ENCODE peak calls at places on chromosomes 4 and X, in six cellular contexts. One of them, this sample, is unnamed.
A peak's percentile ranks its signal among the peaks of the same experiment; 100 is the strongest.

GRCh38 chr4:15778742-15779231 is 659 bp downstream of the CD38 start:
- DNase-seq in endodermal cell: no peak
- DNase-seq in A673: peak; percentile 13
- DNase-seq in left ventricle myocardium inferior: peak; percentile 39
- DNase-seq in fibroblast of lung: no peak
- DNase-seq in neural progenitor cell: no peak
- DNase-seq in this sample: no peak

GRCh38 chr4:129014566-129015509 is 78.5 kb downstream of the SCLT1 start:
- DNase-seq in neural progenitor cell: no peak
- DNase-seq in endodermal cell: no peak
- DNase-seq in fibroblast of lung: no peak
- DNase-seq in left ventricle myocardium inferior: no peak
- DNase-seq in A673: no peak
- DNase-seq in this sample: no peak

GRCh38 chr4:36388710-36389109 is 107.3 kb downstream of the DTHD1 start:
- DNase-seq in A673: no peak
- DNase-seq in endodermal cell: peak; percentile 58
- DNase-seq in neural progenitor cell: peak; percentile 21
- DNase-seq in left ventricle myocardium inferior: no peak
- DNase-seq in fibroblast of lung: no peak
- DNase-seq in this sample: no peak

GRCh38 chr4:174420317-174420716 is 102.0 kb downstream of the HPGD start:
- DNase-seq in neural progenitor cell: no peak
- DNase-seq in left ventricle myocardium inferior: no peak
- DNase-seq in endodermal cell: no peak
- DNase-seq in fibroblast of lung: no peak
- DNase-seq in A673: no peak
- DNase-seq in this sample: no peak

GRCh38 chr4:48139688-48140087 is 5.6 kb upstream of the TXK start:
- DNase-seq in endodermal cell: no peak
- DNase-seq in neural progenitor cell: no peak
- DNase-seq in left ventricle myocardium inferior: no peak
- DNase-seq in fibroblast of lung: peak; percentile 11
- DNase-seq in A673: no peak
- DNase-seq in this sample: no peak

GRCh38 chr4:153530284-153530995 is 64.3 kb downstream of the TMEM131L start:
- DNase-seq in neural progenitor cell: no peak
- DNase-seq in A673: no peak
- DNase-seq in fibroblast of lung: no peak
- DNase-seq in endodermal cell: no peak
- DNase-seq in left ventricle myocardium inferior: no peak
- DNase-seq in this sample: no peak

GRCh38 chrX:73863852-73864251 is 300.9 kb downstream of the CHIC1 start:
- DNase-seq in A673: no peak
- DNase-seq in endodermal cell: no peak
- DNase-seq in left ventricle myocardium inferior: no peak
- DNase-seq in fibroblast of lung: no peak
- DNase-seq in neural progenitor cell: no peak
- DNase-seq in this sample: no peak

GRCh38 chr4:182231503-182231902 is 11.7 kb upstream of the TENM3 start:
- DNase-seq in neural progenitor cell: no peak
- DNase-seq in fibroblast of lung: no peak
- DNase-seq in endodermal cell: no peak
- DNase-seq in left ventricle myocardium inferior: no peak
- DNase-seq in A673: no peak
- DNase-seq in this sample: no peak

DNA sequence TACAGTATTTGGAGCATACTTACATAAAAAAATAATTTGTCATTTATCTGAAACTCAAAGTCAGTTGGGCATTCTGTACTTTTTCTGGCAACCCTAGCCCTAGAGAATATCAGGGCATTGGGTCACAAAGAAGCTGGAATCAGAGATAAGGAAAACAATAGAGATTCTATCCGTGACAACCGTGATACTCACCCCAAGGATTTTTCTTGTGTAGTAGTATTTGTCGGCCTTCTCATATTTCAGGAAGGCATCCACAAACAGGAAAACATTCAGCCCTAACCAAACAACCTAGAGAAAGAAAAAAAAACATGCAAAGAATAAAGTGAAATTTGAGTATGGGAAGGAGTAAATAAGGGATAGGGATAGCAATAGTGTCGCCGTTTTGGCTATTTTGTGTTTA is 3.6 kb downstream of the NOX1 start:
- DNase-seq in fibroblast of lung: no peak
- DNase-seq in endodermal cell: no peak
- DNase-seq in neural progenitor cell: no peak
- DNase-seq in left ventricle myocardium inferior: no peak
- DNase-seq in A673: no peak
- DNase-seq in this sample: no peak
- TF ChIP-seq CTCF in fibroblast of lung: no peak
- TF ChIP-seq CTCF in endodermal cell: no peak
- TF ChIP-seq CTCF in neural progenitor cell: no peak
- TF ChIP-seq CTCF in left ventricle myocardium inferior: no peak
- TF ChIP-seq CTCF in A673: no peak
- TF ChIP-seq CTCF in this sample: no peak

GRCh38 chr4:30461218-30461617 is 259.0 kb upstream of the PCDH7 start:
- DNase-seq in fibroblast of lung: no peak
- DNase-seq in A673: no peak
- DNase-seq in neural progenitor cell: peak; percentile 51
- DNase-seq in endodermal cell: peak; percentile 57
- DNase-seq in left ventricle myocardium inferior: no peak
- DNase-seq in this sample: no peak

DNA sequence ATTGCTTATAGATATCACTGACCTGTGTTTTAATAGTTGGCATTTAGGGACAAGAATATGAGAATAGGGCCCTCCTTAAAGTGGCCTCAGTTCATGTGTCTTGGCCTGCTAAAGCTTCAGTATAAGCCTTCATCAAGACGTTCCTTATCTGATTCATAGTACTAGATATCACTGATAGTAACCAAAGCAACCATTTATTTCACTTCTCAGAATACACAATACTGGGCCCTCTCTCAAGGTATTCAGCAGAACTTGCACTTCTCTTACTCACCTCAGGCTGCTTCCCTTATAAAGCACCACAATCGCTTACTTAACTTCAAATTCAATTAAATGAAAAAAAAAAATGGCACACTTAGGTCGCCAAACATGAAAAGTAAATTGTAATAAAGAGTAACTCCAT is 259.4 kb upstream of the PCDH7 start:
- DNase-seq in endodermal cell: no peak
- DNase-seq in neural progenitor cell: no peak
- DNase-seq in fibroblast of lung: no peak
- DNase-seq in left ventricle myocardium inferior: no peak
- DNase-seq in A673: no peak
- DNase-seq in this sample: no peak
- H3K4me3 ChIP-seq in endodermal cell: no peak overlapping the region
- H3K4me3 ChIP-seq in neural progenitor cell: no peak overlapping the region
- H3K4me3 ChIP-seq in fibroblast of lung: no peak overlapping the region
- H3K4me3 ChIP-seq in left ventricle myocardium inferior: no peak overlapping the region
- H3K4me3 ChIP-seq in A673: no peak overlapping the region
- H3K4me3 ChIP-seq in this sample: no peak overlapping the region

GRCh38 chr4:75557696-75558095 is 1.8 kb downstream of the ODAPH start:
- DNase-seq in neural progenitor cell: no peak
- DNase-seq in fibroblast of lung: no peak
- DNase-seq in A673: no peak
- DNase-seq in left ventricle myocardium inferior: no peak
- DNase-seq in endodermal cell: no peak
- DNase-seq in this sample: no peak

GRCh38 chr4:75552452-75552851 is 3.4 kb upstream of the ODAPH start:
- DNase-seq in endodermal cell: no peak
- DNase-seq in fibroblast of lung: no peak
- DNase-seq in left ventricle myocardium inferior: no peak
- DNase-seq in neural progenitor cell: no peak
- DNase-seq in A673: no peak
- DNase-seq in this sample: no peak

GRCh38 chr4:75555294-75556164 is at the start of gene ODAPH:
- DNase-seq in fibroblast of lung: no peak
- DNase-seq in A673: no peak
- DNase-seq in neural progenitor cell: no peak
- DNase-seq in endodermal cell: peak; percentile 50
- DNase-seq in left ventricle myocardium inferior: no peak
- DNase-seq in this sample: peak; percentile 68
- TF ChIP-seq CTCF in fibroblast of lung: no peak
- TF ChIP-seq CTCF in A673: no peak
- TF ChIP-seq CTCF in neural progenitor cell: no peak
- TF ChIP-seq CTCF in endodermal cell: peak; percentile 58
- TF ChIP-seq CTCF in left ventricle myocardium inferior: no peak
- TF ChIP-seq CTCF in this sample: no peak

GRCh38 chr4:8157496-8157895 is 1.1 kb downstream of the ABLIM2 start:
- DNase-seq in neural progenitor cell: peak; percentile 28
- DNase-seq in A673: peak; percentile 61
- DNase-seq in fibroblast of lung: no peak
- DNase-seq in endodermal cell: no peak
- DNase-seq in left ventricle myocardium inferior: peak; percentile 51
- DNase-seq in this sample: no peak

GRCh38 chr4:8155048-8155447 is 3.6 kb downstream of the ABLIM2 start:
- DNase-seq in endodermal cell: no peak
- DNase-seq in fibroblast of lung: no peak
- DNase-seq in left ventricle myocardium inferior: no peak
- DNase-seq in neural progenitor cell: no peak
- DNase-seq in A673: no peak
- DNase-seq in this sample: no peak

GRCh38 chr4:8155660-8156421 is 2.8 kb downstream of the ABLIM2 start:
- DNase-seq in fibroblast of lung: no peak
- DNase-seq in neural progenitor cell: no peak
- DNase-seq in endodermal cell: no peak
- DNase-seq in A673: no peak
- DNase-seq in left ventricle myocardium inferior: no peak
- DNase-seq in this sample: no peak

GRCh38 chr4:8157944-8158709 is 486 bp downstream of the ABLIM2 start:
- DNase-seq in fibroblast of lung: no peak
- DNase-seq in left ventricle myocardium inferior: no peak
- DNase-seq in neural progenitor cell: no peak
- DNase-seq in A673: no peak
- DNase-seq in endodermal cell: no peak
- DNase-seq in this sample: no peak

DNA sequence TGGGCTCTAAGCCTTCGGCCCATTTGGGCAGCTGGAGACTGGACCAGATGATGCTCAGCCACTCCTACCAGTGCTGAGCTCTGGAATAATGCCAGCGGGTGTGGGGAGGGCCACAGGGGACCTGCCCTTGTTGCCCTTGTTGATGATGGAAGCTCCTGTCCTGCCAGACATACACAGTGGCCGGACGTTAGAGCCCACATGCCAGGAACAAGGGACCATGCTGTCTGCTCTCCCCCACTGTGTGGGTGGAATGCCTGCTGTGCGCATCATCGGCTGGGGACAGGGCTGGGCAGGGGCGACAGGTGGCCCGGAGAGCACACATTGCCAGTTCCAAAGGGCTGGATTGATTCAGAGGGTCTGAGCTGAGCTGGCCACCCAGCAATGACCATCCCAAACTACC is 2.0 kb downstream of the ABLIM2 start:
- DNase-seq in left ventricle myocardium inferior: no peak
- DNase-seq in A673: no peak
- DNase-seq in fibroblast of lung: no peak
- DNase-seq in neural progenitor cell: no peak
- DNase-seq in endodermal cell: no peak
- DNase-seq in this sample: no peak
- H3K4me3 ChIP-seq in left ventricle myocardium inferior: peak overlapping the region; percentile 9
- H3K4me3 ChIP-seq in A673: no peak overlapping the region
- H3K4me3 ChIP-seq in fibroblast of lung: no peak overlapping the region
- H3K4me3 ChIP-seq in neural progenitor cell: no peak overlapping the region
- H3K4me3 ChIP-seq in endodermal cell: no peak overlapping the region
- H3K4me3 ChIP-seq in this sample: no peak overlapping the region

GRCh38 chr4:11495818-11496217 is 67.1 kb upstream of the HS3ST1 start:
- DNase-seq in neural progenitor cell: no peak
- DNase-seq in left ventricle myocardium inferior: no peak
- DNase-seq in fibroblast of lung: no peak
- DNase-seq in endodermal cell: no peak
- DNase-seq in A673: no peak
- DNase-seq in this sample: no peak

GRCh38 chr4:11495291-11495690 is 66.6 kb upstream of the HS3ST1 start:
- DNase-seq in A673: no peak
- DNase-seq in endodermal cell: no peak
- DNase-seq in fibroblast of lung: peak; percentile 80
- DNase-seq in neural progenitor cell: no peak
- DNase-seq in left ventricle myocardium inferior: no peak
- DNase-seq in this sample: peak; percentile 57

GRCh38 chr4:11497972-11498371 is 69.3 kb upstream of the HS3ST1 start:
- DNase-seq in A673: no peak
- DNase-seq in left ventricle myocardium inferior: no peak
- DNase-seq in fibroblast of lung: no peak
- DNase-seq in neural progenitor cell: no peak
- DNase-seq in endodermal cell: no peak
- DNase-seq in this sample: no peak

GRCh38 chr4:11496313-11496956 is 67.7 kb upstream of the HS3ST1 start:
- DNase-seq in A673: no peak
- DNase-seq in fibroblast of lung: no peak
- DNase-seq in endodermal cell: no peak
- DNase-seq in neural progenitor cell: peak; percentile 4
- DNase-seq in left ventricle myocardium inferior: no peak
- DNase-seq in this sample: peak; percentile 18

GRCh38 chr4:11497212-11497806 is 68.6 kb upstream of the HS3ST1 start:
- DNase-seq in left ventricle myocardium inferior: no peak
- DNase-seq in fibroblast of lung: no peak
- DNase-seq in endodermal cell: no peak
- DNase-seq in neural progenitor cell: no peak
- DNase-seq in A673: no peak
- DNase-seq in this sample: no peak
- TF ChIP-seq CTCF in left ventricle myocardium inferior: no peak
- TF ChIP-seq CTCF in fibroblast of lung: no peak
- TF ChIP-seq CTCF in endodermal cell: peak; percentile 35
- TF ChIP-seq CTCF in neural progenitor cell: no peak
- TF ChIP-seq CTCF in A673: no peak
- TF ChIP-seq CTCF in this sample: no peak

DNA sequence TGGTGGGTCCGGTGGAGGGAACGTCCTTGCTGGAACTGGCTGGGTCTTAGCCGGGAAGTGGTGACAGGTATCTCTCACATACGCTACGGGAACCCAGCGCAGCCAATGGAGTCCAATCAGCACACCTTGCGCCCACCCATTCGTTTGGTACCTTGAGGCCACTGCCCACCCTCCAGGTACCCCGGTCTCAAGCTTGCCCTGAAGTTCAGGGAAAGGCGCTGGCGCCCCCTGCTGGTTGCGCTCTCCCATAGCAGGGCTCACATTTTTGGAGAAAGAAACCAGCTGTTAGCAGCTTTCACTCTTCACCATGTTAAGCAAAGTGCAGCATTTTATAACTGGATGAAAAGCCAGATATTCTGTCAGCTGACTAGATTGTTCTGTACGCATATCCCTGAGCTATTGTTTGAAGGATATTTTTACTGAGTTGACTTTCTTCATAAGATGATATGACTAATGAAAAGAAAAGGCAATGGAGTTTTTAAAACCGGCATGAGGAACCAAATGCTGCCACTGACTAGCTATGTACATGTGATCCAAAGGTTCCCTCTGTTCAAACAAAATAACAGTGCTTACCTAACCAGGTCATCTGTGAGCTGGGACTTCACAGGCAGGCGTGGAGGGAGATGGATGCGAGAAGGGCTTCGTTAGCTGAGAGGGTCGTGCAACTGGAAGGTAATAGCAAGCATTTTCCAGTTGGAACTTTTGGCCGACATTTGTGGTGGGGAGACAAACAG is 43.7 kb downstream of the OTOP1 start:
- DNase-seq in endodermal cell: peak; percentile 89
- DNase-seq in left ventricle myocardium inferior: no peak
- DNase-seq in neural progenitor cell: peak; percentile 80
- DNase-seq in A673: peak; percentile 46
- DNase-seq in fibroblast of lung: peak; percentile 19
- DNase-seq in this sample: no peak
- H3K4me3 ChIP-seq in endodermal cell: no peak overlapping the region
- H3K4me3 ChIP-seq in left ventricle myocardium inferior: no peak overlapping the region
- H3K4me3 ChIP-seq in neural progenitor cell: no peak overlapping the region
- H3K4me3 ChIP-seq in A673: no peak overlapping the region
- H3K4me3 ChIP-seq in fibroblast of lung: no peak overlapping the region
- H3K4me3 ChIP-seq in this sample: no peak overlapping the region

This sample was measured in astrocyte of the cerebellum.